ENCODE peak calls at places on chromosomes 11 and 22, in seven cellular contexts. S is psoas muscle; W is esophagus squamous epithelium; C is CD8-positive, alpha-beta memory T cell; L is upper lobe of right lung; I is left ventricle myocardium inferior; D is prostate gland. J is an unnamed sample.
A peak's percentile ranks its signal among the peaks of the same experiment; 100 is the strongest.

GRCh38 chr22:20107951-20108756 is 7.8 kb upstream of the RANBP1 start:
- DNase-seq in S (no peak), W (no peak), C (no peak), L (no peak), I (peak; percentile 10), D (no peak), J (no peak)

GRCh38 chr11:103488021-103488420 is 378.8 kb downstream of the DYNC2H1 start:
- DNase-seq in S (no peak), W (no peak), C (no peak), L (no peak), I (no peak), D (no peak), J (no peak)

GRCh38 chr11:82080160-82080559 is 653.5 kb downstream of the FAM181B start:
- DNase-seq in S (no peak), W (no peak), C (no peak), L (no peak), I (no peak), D (no peak), J (no peak)

GRCh38 chr11:70312401-70313357 is 42.2 kb downstream of the PPFIA1 start:
- DNase-seq in S (no peak), W (no peak), C (no peak), L (no peak), I (no peak), D (no peak), J (no peak)

GRCh38 chr22:47928626-47929025 is 1166.2 kb downstream of the TBC1D22A start:
- DNase-seq in S (no peak), W (no peak), C (no peak), L (no peak), I (no peak), D (no peak), J (no peak)

GRCh38 chr11:6646040-6646439 is 9.6 kb downstream of the DCHS1 start:
- DNase-seq in S (peak; percentile 83), W (no peak), C (no peak), L (no peak), I (peak; percentile 85), D (no peak), J (peak; percentile 45)

GRCh38 chr22:17922925-17923898 is 101.1 kb downstream of the MICAL3 start:
- DNase-seq in S (no peak), W (no peak), C (no peak), L (no peak), I (no peak), D (no peak), J (no peak)

GRCh38 chr11:30753504-30753903 is 167.4 kb upstream of the MPPED2 start:
- DNase-seq in S (no peak), W (no peak), C (no peak), L (no peak), I (no peak), D (no peak), J (no peak)

GRCh38 chr22:22446527-22446926 is 62.0 kb downstream of the ZNF280B start:
- DNase-seq in S (no peak), W (no peak), C (no peak), L (no peak), I (no peak), D (no peak), J (no peak)

GRCh38 chr11:6397156-6397555 is 6.9 kb downstream of the SMPD1 start:
- DNase-seq in S (no peak), W (no peak), C (no peak), L (no peak), I (no peak), D (no peak), J (no peak)

GRCh38 chr11:68099474-68100405 is 21.4 kb downstream of the CHKA start:
- DNase-seq in S (no peak), W (no peak), C (no peak), L (peak; percentile 77), I (no peak), D (peak; percentile 64), J (no peak)

GRCh38 chr11:97445561-97445960 is 1055.7 kb downstream of the JRKL start:
- DNase-seq in S (no peak), W (no peak), C (no peak), L (no peak), I (no peak), D (no peak), J (no peak)

GRCh38 chr11:125401235-125401634 is 94.8 kb downstream of the FEZ1 start:
- DNase-seq in S (no peak), W (no peak), C (no peak), L (no peak), I (no peak), D (no peak), J (no peak)

GRCh38 chr11:92227954-92228935 is 3.6 kb downstream of the FAT3 start:
- DNase-seq in S (peak; percentile 26), W (no peak), C (no peak), L (no peak), I (no peak), D (no peak), J (no peak)

GRCh38 chr22:35178446-35178845 is 78.8 kb upstream of the HMGXB4 start:
- DNase-seq in S (no peak), W (no peak), C (no peak), L (no peak), I (no peak), D (no peak), J (no peak)

GRCh38 chr11:134508219-134508990 is 96.4 kb upstream of the B3GAT1 start:
- DNase-seq in S (no peak), W (no peak), C (no peak), L (peak; percentile 43), I (no peak), D (no peak), J (peak; percentile 28)

GRCh38 chr11:335779-336665 is 15.4 kb upstream of the IFITM3 start:
- DNase-seq in S (no peak), W (no peak), C (no peak), L (no peak), I (no peak), D (no peak), J (no peak)

GRCh38 chr11:92854952-92855351 is 114.5 kb upstream of the MTNR1B start:
- DNase-seq in S (no peak), W (no peak), C (no peak), L (no peak), I (no peak), D (no peak), J (no peak)

GRCh38 chr11:97201743-97202612 is 812.2 kb downstream of the JRKL start:
- DNase-seq in S (no peak), W (no peak), C (no peak), L (no peak), I (no peak), D (no peak), J (no peak)

GRCh38 chr11:35814720-35815305 is 129.0 kb upstream of the LDLRAD3 start:
- DNase-seq in S (no peak), W (no peak), C (no peak), L (no peak), I (no peak), D (no peak), J (no peak)

GRCh38 chr11:130692220-130692619 is 224.1 kb downstream of the SNX19 start:
- DNase-seq in S (no peak), W (no peak), C (no peak), L (no peak), I (no peak), D (no peak), J (no peak)

GRCh38 chr11:73312806-73313403 is 4.8 kb downstream of the ARHGEF17 start:
- DNase-seq in S (no peak), W (no peak), C (no peak), L (no peak), I (no peak), D (no peak), J (no peak)

GRCh38 chr11:126545057-126545555 is 189.6 kb downstream of the ST3GAL4 start:
- DNase-seq in S (no peak), W (no peak), C (no peak), L (no peak), I (no peak), D (peak; percentile 69), J (no peak)

GRCh38 chr11:6734616-6735015 is 37.2 kb downstream of the OR2AG2 start:
- DNase-seq in S (no peak), W (no peak), C (no peak), L (no peak), I (no peak), D (no peak), J (no peak)

GRCh38 chr22:19818264-19819208 is 36.1 kb downstream of the GNB1L start:
- DNase-seq in S (no peak), W (no peak), C (no peak), L (peak; percentile 63), I (no peak), D (no peak), J (no peak)

GRCh38 chr11:32830413-32830738 is 649 bp downstream of the PRRG4 start:
- DNase-seq in S (no peak), W (no peak), C (no peak), L (no peak), I (no peak), D (peak; percentile 70), J (no peak)

GRCh38 chr22:27489265-27489675 is 312.3 kb downstream of the MN1 start:
- DNase-seq in S (no peak), W (no peak), C (no peak), L (no peak), I (no peak), D (no peak), J (no peak)

DNA sequence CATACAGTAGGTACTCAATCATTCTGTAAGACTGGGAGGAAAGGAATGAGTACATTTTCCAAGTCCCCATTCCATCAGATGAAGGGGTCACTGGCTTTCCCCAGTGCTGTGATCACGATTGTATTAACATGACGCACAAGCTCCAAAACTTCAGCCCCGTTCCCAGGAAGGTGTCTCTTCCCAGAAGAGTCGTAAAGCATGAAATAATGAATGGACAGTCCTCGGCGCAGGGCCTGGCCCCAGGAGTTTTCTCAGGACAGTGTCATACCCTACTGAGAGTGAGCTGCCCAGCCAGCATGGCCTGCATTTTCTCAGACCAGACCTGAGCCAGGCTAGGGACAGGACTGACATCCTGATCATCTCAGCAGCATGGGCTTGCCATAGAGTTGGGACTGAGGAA is 80.7 kb downstream of the PARVA start:
- DNase-seq in S (no peak), W (no peak), C (no peak), L (no peak), I (no peak), D (no peak), J (no peak)
- H3K4me1 ChIP-seq in S (no peaks in the 10 kb centered on the region), W (peaks cover 4% of the 10 kb centered on the region), C (no peaks in the 10 kb centered on the region), L (peaks cover 9% of the 10 kb centered on the region), I (peaks cover 88% of the 10 kb centered on the region), D (no peaks in the 10 kb centered on the region), J (peaks cover 12% of the 10 kb centered on the region)

GRCh38 chr22:42346722-42347121 is 76.3 kb upstream of the TCF20 start:
- DNase-seq in S (no peak), W (no peak), C (no peak), L (no peak), I (no peak), D (no peak), J (no peak)
- H3K4me3 ChIP-seq in S (no peak overlapping the region), W (no peak overlapping the region), C (no peak overlapping the region), L (no peak overlapping the region), I (no peak overlapping the region), D (no peak overlapping the region), J (no peak overlapping the region)

GRCh38 chr11:13073119-13073981 is 64.2 kb downstream of the RASSF10 start:
- DNase-seq in S (no peak), W (no peak), C (no peak), L (no peak), I (no peak), D (no peak), J (peak; percentile 94)
- H3K4me1 ChIP-seq in S (no peaks in the 10 kb centered on the region), W (peaks cover 5% of the 10 kb centered on the region), C (no peaks in the 10 kb centered on the region), L (no peaks in the 10 kb centered on the region), I (no peaks in the 10 kb centered on the region), D (no peaks in the 10 kb centered on the region), J (peaks cover 24% of the 10 kb centered on the region)

GRCh38 chr22:37484115-37485005 is 1.8 kb downstream of the MFNG start:
- DNase-seq in S (peak; percentile 69), W (peak; percentile 67), C (peak; percentile 75), L (peak; percentile 91), I (peak; percentile 80), D (peak; percentile 21), J (no peak)
- H3K4me3 ChIP-seq in S (peak overlapping the region; percentile 52), W (peak overlapping the region; percentile 45), C (peak overlapping the region; percentile 95), L (peak overlapping the region; percentile 63), I (peak overlapping the region; percentile 67), D (peak overlapping the region; percentile 12), J (no peak overlapping the region)

J was measured in RWPE2.